ENCODE peak calls at places on chromosome 1, in seven cellular contexts. O, U, P, S, I, N and X are unnamed samples.

GRCh38 chr1:210363119-210363518 is 34.4 kb downstream of the HHAT start:
- DNase-seq in O (no peak), U (no peak), P (no peak), S (no peak), I (no peak), N (no peak), X (no peak)

GRCh38 chr1:174982971-174983689 is 16.6 kb upstream of the CACYBP start:
- DNase-seq in O (no peak), U (no peak), P (no peak), S (peak), I (no peak), N (no peak), X (no peak)

GRCh38 chr1:198298653-198299052 is 141.9 kb downstream of the NEK7 start:
- DNase-seq in O (peak), U (no peak), P (no peak), S (no peak), I (no peak), N (no peak), X (no peak)

GRCh38 chr1:10694274-10694632 is 102.2 kb downstream of the CASZ1 start:
- DNase-seq in O (no peak), U (peak), P (no peak), S (peak), I (no peak), N (no peak), X (no peak)

GRCh38 chr1:30372792-30373433 is 350.5 kb downstream of the MATN1 start:
- DNase-seq in O (no peak), U (no peak), P (peak), S (no peak), I (no peak), N (no peak), X (peak)

GRCh38 chr1:96049759-96050409 is 671.7 kb upstream of the PTBP2 start:
- DNase-seq in O (no peak), U (no peak), P (no peak), S (no peak), I (no peak), N (no peak), X (no peak)

GRCh38 chr1:7538033-7538432 is 233.1 kb upstream of the VAMP3 start:
- DNase-seq in O (no peak), U (no peak), P (no peak), S (no peak), I (no peak), N (no peak), X (no peak)

GRCh38 chr1:46005594-46005993 is 126.8 kb downstream of the PIK3R3 start:
- DNase-seq in O (no peak), U (no peak), P (no peak), S (no peak), I (no peak), N (no peak), X (no peak)

GRCh38 chr1:56258395-56258794 is 321.0 kb downstream of the PLPP3 start:
- DNase-seq in O (no peak), U (no peak), P (no peak), S (no peak), I (no peak), N (no peak), X (no peak)

GRCh38 chr1:234666761-234667160 is 56.8 kb upstream of the IRF2BP2 start:
- DNase-seq in O (no peak), U (no peak), P (no peak), S (no peak), I (no peak), N (no peak), X (no peak)

GRCh38 chr1:184485731-184486723 is 99.2 kb downstream of the C1orf21 start:
- DNase-seq in O (no peak), U (no peak), P (no peak), S (no peak), I (no peak), N (no peak), X (no peak)

GRCh38 chr1:42957880-42958487 is 684 bp downstream of the SLC2A1 start:
- DNase-seq in O (peak), U (no peak), P (no peak), S (peak), I (peak), N (no peak), X (no peak)

GRCh38 chr1:153353226-153353947 is 4.3 kb upstream of the S100A9 start:
- DNase-seq in O (peak), U (peak), P (no peak), S (no peak), I (no peak), N (no peak), X (peak)

GRCh38 chr1:145999321-146000024 is 3.1 kb upstream of the TXNIP start:
- DNase-seq in O (no peak), U (no peak), P (no peak), S (peak), I (no peak), N (no peak), X (peak)

GRCh38 chr1:169784102-169784501 is 10.6 kb downstream of the METTL18 start:
- DNase-seq in O (no peak), U (no peak), P (no peak), S (no peak), I (no peak), N (no peak), X (no peak)

GRCh38 chr1:210232524-210233215 is at the start of gene SERTAD4:
- DNase-seq in O (peak), U (no peak), P (no peak), S (no peak), I (peak), N (no peak), X (no peak)

GRCh38 chr1:38817958-38818705 is 41.4 kb downstream of the RRAGC start:
- DNase-seq in O (peak), U (peak), P (no peak), S (peak), I (peak), N (no peak), X (no peak)